ENCODE peak calls at places on chromosomes 7 and 10, in eight cellular contexts. One of them, this sample, is unnamed.

GRCh38 chr7:84263106-84263505 is 68.5 kb upstream of the SEMA3A start:
- DNase-seq in astrocyte of the cerebellum: no peak
- DNase-seq in left ventricle myocardium inferior: no peak
- DNase-seq in NAMALWA: no peak
- DNase-seq in aorta: no peak
- DNase-seq in kidney glomerular epithelial cell: no peak
- DNase-seq in GM23248: no peak
- DNase-seq in SW 1271: no peak
- DNase-seq in this sample: no peak

GRCh38 chr7:103343758-103344452 is 662 bp downstream of the DNAJC2 start:
- DNase-seq in astrocyte of the cerebellum: no peak
- DNase-seq in GM23248: peak
- DNase-seq in left ventricle myocardium inferior: no peak
- DNase-seq in NAMALWA: peak
- DNase-seq in kidney glomerular epithelial cell: peak
- DNase-seq in SW 1271: no peak
- DNase-seq in aorta: peak
- DNase-seq in this sample: peak

GRCh38 chr10:132447446-132448247 is 50.6 kb downstream of the PWWP2B start:
- DNase-seq in aorta: no peak
- DNase-seq in astrocyte of the cerebellum: peak
- DNase-seq in kidney glomerular epithelial cell: no peak
- DNase-seq in SW 1271: no peak
- DNase-seq in NAMALWA: peak
- DNase-seq in GM23248: no peak
- DNase-seq in left ventricle myocardium inferior: no peak
- DNase-seq in this sample: no peak

GRCh38 chr10:22369433-22370072 is 24.3 kb downstream of the SPAG6 start:
- DNase-seq in aorta: no peak
- DNase-seq in astrocyte of the cerebellum: no peak
- DNase-seq in left ventricle myocardium inferior: no peak
- DNase-seq in GM23248: peak
- DNase-seq in kidney glomerular epithelial cell: no peak
- DNase-seq in SW 1271: no peak
- DNase-seq in NAMALWA: peak
- DNase-seq in this sample: no peak

GRCh38 chr7:2100278-2101205 is 132.2 kb downstream of the MAD1L1 start:
- DNase-seq in left ventricle myocardium inferior: no peak
- DNase-seq in GM23248: no peak
- DNase-seq in NAMALWA: peak
- DNase-seq in astrocyte of the cerebellum: no peak
- DNase-seq in aorta: no peak
- DNase-seq in SW 1271: no peak
- DNase-seq in kidney glomerular epithelial cell: no peak
- DNase-seq in this sample: no peak

GRCh38 chr10:112295853-112296830 is 12.9 kb downstream of the TECTB start:
- DNase-seq in left ventricle myocardium inferior: peak
- DNase-seq in aorta: no peak
- DNase-seq in GM23248: peak
- DNase-seq in kidney glomerular epithelial cell: no peak
- DNase-seq in SW 1271: no peak
- DNase-seq in astrocyte of the cerebellum: no peak
- DNase-seq in NAMALWA: no peak
- DNase-seq in this sample: no peak

GRCh38 chr7:75980865-75981449 is 13.4 kb downstream of the TMEM120A start:
- DNase-seq in NAMALWA: no peak
- DNase-seq in aorta: no peak
- DNase-seq in SW 1271: no peak
- DNase-seq in astrocyte of the cerebellum: no peak
- DNase-seq in kidney glomerular epithelial cell: no peak
- DNase-seq in GM23248: no peak
- DNase-seq in left ventricle myocardium inferior: no peak
- DNase-seq in this sample: no peak

GRCh38 chr10:17872191-17873091 is 63.3 kb downstream of the MRC1 start:
- DNase-seq in left ventricle myocardium inferior: no peak
- DNase-seq in SW 1271: no peak
- DNase-seq in kidney glomerular epithelial cell: no peak
- DNase-seq in NAMALWA: peak
- DNase-seq in aorta: no peak
- DNase-seq in astrocyte of the cerebellum: peak
- DNase-seq in GM23248: peak
- DNase-seq in this sample: no peak

GRCh38 chr7:47381132-47381495 is 200.8 kb downstream of the TNS3 start:
- DNase-seq in GM23248: no peak
- DNase-seq in kidney glomerular epithelial cell: peak
- DNase-seq in aorta: no peak
- DNase-seq in astrocyte of the cerebellum: peak
- DNase-seq in SW 1271: no peak
- DNase-seq in NAMALWA: no peak
- DNase-seq in left ventricle myocardium inferior: no peak
- DNase-seq in this sample: peak

GRCh38 chr10:119546009-119546408 is 3.5 kb upstream of the RGS10 start:
- DNase-seq in GM23248: peak
- DNase-seq in NAMALWA: no peak
- DNase-seq in astrocyte of the cerebellum: no peak
- DNase-seq in SW 1271: no peak
- DNase-seq in aorta: no peak
- DNase-seq in left ventricle myocardium inferior: no peak
- DNase-seq in kidney glomerular epithelial cell: no peak
- DNase-seq in this sample: no peak

GRCh38 chr10:50604823-50605222 is 18.9 kb downstream of the SGMS1 start:
- DNase-seq in astrocyte of the cerebellum: no peak
- DNase-seq in GM23248: peak
- DNase-seq in kidney glomerular epithelial cell: no peak
- DNase-seq in aorta: no peak
- DNase-seq in SW 1271: no peak
- DNase-seq in left ventricle myocardium inferior: no peak
- DNase-seq in NAMALWA: no peak
- DNase-seq in this sample: no peak

GRCh38 chr7:3431306-3431705 is 130.3 kb downstream of the SDK1 start:
- DNase-seq in GM23248: no peak
- DNase-seq in aorta: no peak
- DNase-seq in astrocyte of the cerebellum: peak
- DNase-seq in left ventricle myocardium inferior: no peak
- DNase-seq in NAMALWA: no peak
- DNase-seq in kidney glomerular epithelial cell: peak
- DNase-seq in SW 1271: no peak
- DNase-seq in this sample: no peak

GRCh38 chr10:6399879-6400278 is 180.2 kb downstream of the PRKCQ start:
- DNase-seq in left ventricle myocardium inferior: no peak
- DNase-seq in astrocyte of the cerebellum: no peak
- DNase-seq in aorta: no peak
- DNase-seq in NAMALWA: no peak
- DNase-seq in kidney glomerular epithelial cell: no peak
- DNase-seq in GM23248: no peak
- DNase-seq in SW 1271: no peak
- DNase-seq in this sample: no peak

GRCh38 chr7:138842111-138842510 is 44.1 kb upstream of the ATP6V0A4 start:
- DNase-seq in NAMALWA: no peak
- DNase-seq in kidney glomerular epithelial cell: no peak
- DNase-seq in GM23248: no peak
- DNase-seq in SW 1271: no peak
- DNase-seq in astrocyte of the cerebellum: peak
- DNase-seq in left ventricle myocardium inferior: no peak
- DNase-seq in aorta: no peak
- DNase-seq in this sample: no peak

GRCh38 chr7:130182990-130183389 is 22.2 kb downstream of the TMEM209 start:
- DNase-seq in left ventricle myocardium inferior: no peak
- DNase-seq in GM23248: no peak
- DNase-seq in kidney glomerular epithelial cell: no peak
- DNase-seq in SW 1271: no peak
- DNase-seq in aorta: no peak
- DNase-seq in NAMALWA: no peak
- DNase-seq in astrocyte of the cerebellum: no peak
- DNase-seq in this sample: no peak

This sample was measured in sigmoid colon.